ENCODE peak calls at places on chromosomes 1 and 21, in five cellular contexts. One of them, this sample, is unnamed.

GRCh38 chr1:53567458-53568250 is 108.5 kb downstream of the DMRTB1 start:
- DNase-seq in activated CD8-positive, alpha-beta memory T cell treated with anti-CD3 and anti-CD28 coated beads, Interleukin-2, amount 10 ng/mL, durations not matched to agents 7 days and 5 days: no peak
- DNase-seq in NCI-H1417: no peak
- DNase-seq in ELR: no peak
- DNase-seq in EL: no peak
- DNase-seq in this sample: no peak

GRCh38 chr1:168421399-168422004 is 122.3 kb downstream of the XCL2 start:
- DNase-seq in EL: no peak
- DNase-seq in activated CD8-positive, alpha-beta memory T cell treated with anti-CD3 and anti-CD28 coated beads, Interleukin-2, amount 10 ng/mL, durations not matched to agents 7 days and 5 days: peak; percentile 61
- DNase-seq in NCI-H1417: no peak
- DNase-seq in ELR: no peak
- DNase-seq in this sample: no peak

GRCh38 chr1:118979754-118980270 is 8.3 kb downstream of the TBX15 start:
- DNase-seq in EL: no peak
- DNase-seq in activated CD8-positive, alpha-beta memory T cell treated with anti-CD3 and anti-CD28 coated beads, Interleukin-2, amount 10 ng/mL, durations not matched to agents 7 days and 5 days: no peak
- DNase-seq in ELR: no peak
- DNase-seq in NCI-H1417: no peak
- DNase-seq in this sample: no peak

GRCh38 chr1:236395780-236396664 is 1.9 kb downstream of the EDARADD start:
- DNase-seq in EL: peak; percentile 7
- DNase-seq in activated CD8-positive, alpha-beta memory T cell treated with anti-CD3 and anti-CD28 coated beads, Interleukin-2, amount 10 ng/mL, durations not matched to agents 7 days and 5 days: no peak
- DNase-seq in NCI-H1417: no peak
- DNase-seq in ELR: no peak
- DNase-seq in this sample: no peak

GRCh38 chr1:25641931-25642611 is 25.5 kb downstream of the MAN1C1 start:
- DNase-seq in EL: peak; percentile 9
- DNase-seq in NCI-H1417: no peak
- DNase-seq in activated CD8-positive, alpha-beta memory T cell treated with anti-CD3 and anti-CD28 coated beads, Interleukin-2, amount 10 ng/mL, durations not matched to agents 7 days and 5 days: peak; percentile 41
- DNase-seq in ELR: no peak
- DNase-seq in this sample: peak; percentile 36

GRCh38 chr1:170711682-170712081 is 47.8 kb downstream of the PRRX1 start:
- DNase-seq in ELR: peak; percentile 82
- DNase-seq in activated CD8-positive, alpha-beta memory T cell treated with anti-CD3 and anti-CD28 coated beads, Interleukin-2, amount 10 ng/mL, durations not matched to agents 7 days and 5 days: no peak
- DNase-seq in NCI-H1417: no peak
- DNase-seq in EL: peak; percentile 84
- DNase-seq in this sample: no peak

GRCh38 chr21:44485796-44486195 is 30.5 kb downstream of the LRRC3 start:
- DNase-seq in EL: no peak
- DNase-seq in NCI-H1417: no peak
- DNase-seq in activated CD8-positive, alpha-beta memory T cell treated with anti-CD3 and anti-CD28 coated beads, Interleukin-2, amount 10 ng/mL, durations not matched to agents 7 days and 5 days: no peak
- DNase-seq in ELR: no peak
- DNase-seq in this sample: no peak

GRCh38 chr1:178864326-178864725 is 6.6 kb downstream of the ANGPTL1 start:
- DNase-seq in ELR: no peak
- DNase-seq in EL: no peak
- DNase-seq in NCI-H1417: peak; percentile 41
- DNase-seq in activated CD8-positive, alpha-beta memory T cell treated with anti-CD3 and anti-CD28 coated beads, Interleukin-2, amount 10 ng/mL, durations not matched to agents 7 days and 5 days: no peak
- DNase-seq in this sample: no peak

GRCh38 chr1:241881444-241881843 is 33.4 kb downstream of the EXO1 start:
- DNase-seq in ELR: no peak
- DNase-seq in EL: no peak
- DNase-seq in activated CD8-positive, alpha-beta memory T cell treated with anti-CD3 and anti-CD28 coated beads, Interleukin-2, amount 10 ng/mL, durations not matched to agents 7 days and 5 days: no peak
- DNase-seq in NCI-H1417: no peak
- DNase-seq in this sample: no peak

GRCh38 chr1:109971559-109971958 is 13.0 kb upstream of the AHCYL1 start:
- DNase-seq in NCI-H1417: no peak
- DNase-seq in ELR: no peak
- DNase-seq in activated CD8-positive, alpha-beta memory T cell treated with anti-CD3 and anti-CD28 coated beads, Interleukin-2, amount 10 ng/mL, durations not matched to agents 7 days and 5 days: no peak
- DNase-seq in EL: no peak
- DNase-seq in this sample: no peak

GRCh38 chr1:63949965-63950364 is 176.1 kb downstream of the ROR1 start:
- DNase-seq in NCI-H1417: no peak
- DNase-seq in activated CD8-positive, alpha-beta memory T cell treated with anti-CD3 and anti-CD28 coated beads, Interleukin-2, amount 10 ng/mL, durations not matched to agents 7 days and 5 days: no peak
- DNase-seq in EL: no peak
- DNase-seq in ELR: no peak
- DNase-seq in this sample: no peak

GRCh38 chr1:26469558-26469957 is 2.7 kb upstream of the HMGN2 start:
- DNase-seq in ELR: no peak
- DNase-seq in NCI-H1417: peak; percentile 95
- DNase-seq in activated CD8-positive, alpha-beta memory T cell treated with anti-CD3 and anti-CD28 coated beads, Interleukin-2, amount 10 ng/mL, durations not matched to agents 7 days and 5 days: no peak
- DNase-seq in EL: no peak
- DNase-seq in this sample: no peak

GRCh38 chr1:17342014-17342441 is 30.0 kb upstream of the PADI6 start:
- DNase-seq in activated CD8-positive, alpha-beta memory T cell treated with anti-CD3 and anti-CD28 coated beads, Interleukin-2, amount 10 ng/mL, durations not matched to agents 7 days and 5 days: no peak
- DNase-seq in EL: no peak
- DNase-seq in ELR: no peak
- DNase-seq in NCI-H1417: no peak
- DNase-seq in this sample: no peak

GRCh38 chr1:33374336-33375105 is 53.6 kb upstream of the A3GALT2 start:
- DNase-seq in ELR: no peak
- DNase-seq in activated CD8-positive, alpha-beta memory T cell treated with anti-CD3 and anti-CD28 coated beads, Interleukin-2, amount 10 ng/mL, durations not matched to agents 7 days and 5 days: no peak
- DNase-seq in NCI-H1417: no peak
- DNase-seq in EL: no peak
- DNase-seq in this sample: no peak

GRCh38 chr1:94209425-94209824 is 28.0 kb downstream of the ARHGAP29 start:
- DNase-seq in EL: peak; percentile 62
- DNase-seq in activated CD8-positive, alpha-beta memory T cell treated with anti-CD3 and anti-CD28 coated beads, Interleukin-2, amount 10 ng/mL, durations not matched to agents 7 days and 5 days: no peak
- DNase-seq in ELR: peak; percentile 64
- DNase-seq in NCI-H1417: no peak
- DNase-seq in this sample: no peak

This sample was measured in osteocyte.